ENCODE peak calls at places on chromosomes 3 and 15, in nine cellular contexts. H is NCI-H510A treated with DMSO at 0.1 percent for 48 hours; T is NCI-H1048; L is effector memory CD4-positive, alpha-beta T cell; E is mucosa of gallbladder; A is activated gamma-delta T cell treated with Interleukin-2 at 50 U/mL for 16 hours; R is endothelial cell; J is NCI-H1105 treated with DMSO at 0.1 percent for 48 hours; V is lung. I is an unnamed sample.

GRCh38 chr3:159236306-159236705 is 434.5 kb downstream of the MFSD1 start:
- DNase-seq in A (no peak), T (no peak), V (no peak), H (no peak), L (no peak), J (peak; percentile 30), R (no peak), E (no peak), I (peak; percentile 45)

GRCh38 chr15:60328852-60329443 is 68.8 kb downstream of the ANXA2 start:
- DNase-seq in E (peak; percentile 16), T (no peak), L (no peak), V (no peak), J (peak; percentile 31), R (peak; percentile 33), H (peak; percentile 12), A (peak; percentile 15), I (no peak)

GRCh38 chr3:190150681-190151080 is 30.0 kb upstream of the P3H2 start:
- DNase-seq in T (no peak), J (no peak), R (no peak), L (no peak), H (no peak), E (no peak), V (no peak), A (no peak), I (no peak)

GRCh38 chr3:160842021-160843005 is 86.3 kb downstream of the PPM1L start:
- DNase-seq in R (no peak), V (no peak), J (no peak), T (no peak), H (no peak), E (no peak), L (no peak), A (no peak), I (no peak)

GRCh38 chr15:76999996-77000395 is 5.1 kb downstream of the PSTPIP1 start:
- DNase-seq in J (no peak), E (no peak), R (no peak), V (no peak), A (no peak), T (no peak), H (no peak), L (no peak), I (no peak)

GRCh38 chr15:43958894-43959330 is 132.1 kb downstream of the WDR76 start:
- DNase-seq in J (no peak), R (no peak), A (no peak), V (no peak), H (no peak), T (no peak), L (no peak), E (no peak), I (no peak)

GRCh38 chr3:9903904-9904303 is 1.3 kb downstream of the IL17RE start:
- DNase-seq in V (no peak), L (no peak), E (no peak), T (no peak), H (peak; percentile 14), A (no peak), J (no peak), R (no peak), I (no peak)

GRCh38 chr3:61632568-61633175 is 71.3 kb downstream of the PTPRG start:
- DNase-seq in H (no peak), J (no peak), R (no peak), A (no peak), E (no peak), V (no peak), L (no peak), T (no peak), I (no peak)